ENCODE peak calls at places on chromosome 4, in five cellular contexts. Y is hippocampal formation, A is dorsolateral prefrontal cortex, B is astrocyte of the spinal cord, L is ureter. D is an unnamed sample.

GRCh38 chr4:170853422-170854021 is 763.8 kb upstream of the AADAT start:
- DNase-seq in Y (no peak), A (peak), B (peak), L (no peak), D (no peak)

GRCh38 chr4:126386512-126386911 is 1071.8 kb downstream of the FAT4 start:
- DNase-seq in Y (no peak), A (no peak), B (peak), L (no peak), D (no peak)

GRCh38 chr4:148850257-148850995 is 408.2 kb upstream of the NR3C2 start:
- DNase-seq in Y (no peak), A (no peak), B (no peak), L (no peak), D (no peak)

GRCh38 chr4:80266267-80266901 is at the start of gene FGF5:
- DNase-seq in Y (no peak), A (no peak), B (peak), L (no peak), D (no peak)

GRCh38 chr4:13640149-13640671 is 12.7 kb upstream of the BOD1L1 start:
- DNase-seq in Y (no peak), A (no peak), B (peak), L (no peak), D (no peak)

GRCh38 chr4:41204400-41204978 is 9.9 kb downstream of the APBB2 start:
- DNase-seq in Y (no peak), A (no peak), B (peak), L (no peak), D (no peak)

GRCh38 chr4:4386736-4387392 is at the start of gene NSG1:
- DNase-seq in Y (no peak), A (no peak), B (peak), L (no peak), D (peak)

GRCh38 chr4:3484057-3484973 is 21.2 kb downstream of the DOK7 start:
- DNase-seq in Y (no peak), A (no peak), B (no peak), L (peak), D (no peak)

GRCh38 chr4:98518555-98519267 is 139.7 kb downstream of the TSPAN5 start:
- DNase-seq in Y (no peak), A (no peak), B (no peak), L (no peak), D (no peak)

GRCh38 chr4:62161446-62161845 is 961.3 kb downstream of the ADGRL3 start:
- DNase-seq in Y (no peak), A (no peak), B (no peak), L (no peak), D (no peak)

GRCh38 chr4:98482847-98483806 is 175.3 kb downstream of the TSPAN5 start:
- DNase-seq in Y (no peak), A (no peak), B (peak), L (no peak), D (no peak)

GRCh38 chr4:74033721-74034120 is 4.8 kb downstream of the CXCL3 start:
- DNase-seq in Y (no peak), A (no peak), B (no peak), L (no peak), D (no peak)

GRCh38 chr4:89754531-89754930 is 82.4 kb downstream of the SNCA start:
- DNase-seq in Y (no peak), A (no peak), B (peak), L (no peak), D (no peak)

GRCh38 chr4:40848251-40848650 is 98.5 kb downstream of the NSUN7 start:
- DNase-seq in Y (no peak), A (no peak), B (no peak), L (no peak), D (no peak)

GRCh38 chr4:122632396-122633143 is 11.7 kb upstream of the IL21 start:
- DNase-seq in Y (no peak), A (no peak), B (no peak), L (no peak), D (no peak)

GRCh38 chr4:7854211-7854610 is 85.5 kb downstream of the AFAP1 start:
- DNase-seq in Y (no peak), A (no peak), B (no peak), L (no peak), D (no peak)

GRCh38 chr4:176475091-176475490 is 155.3 kb downstream of the SPCS3 start:
- DNase-seq in Y (no peak), A (no peak), B (no peak), L (no peak), D (no peak)

GRCh38 chr4:15451866-15452765 is 17.6 kb upstream of the CC2D2A start:
- DNase-seq in Y (no peak), A (no peak), B (peak), L (no peak), D (no peak)

GRCh38 chr4:145231906-145232700 is 51.7 kb upstream of the OTUD4 start:
- DNase-seq in Y (no peak), A (no peak), B (peak), L (no peak), D (no peak)

GRCh38 chr4:139606600-139607301 is 50.7 kb upstream of the SETD7 start:
- DNase-seq in Y (no peak), A (no peak), B (peak), L (no peak), D (no peak)

GRCh38 chr4:37648084-37648817 is 37.9 kb downstream of the RELL1 start:
- DNase-seq in Y (no peak), A (no peak), B (peak), L (peak), D (no peak)

GRCh38 chr4:94757192-94758140 is at the start of gene BMPR1B:
- DNase-seq in Y (no peak), A (no peak), B (peak), L (no peak), D (no peak)

GRCh38 chr4:128310266-128310697 is 22.7 kb upstream of the PGRMC2 start:
- DNase-seq in Y (no peak), A (no peak), B (no peak), L (no peak), D (no peak)

GRCh38 chr4:26094911-26095310 is 180.9 kb downstream of the SMIM20 start:
- DNase-seq in Y (no peak), A (no peak), B (no peak), L (no peak), D (no peak)

GRCh38 chr4:176357359-176358082 is 37.8 kb downstream of the SPCS3 start:
- DNase-seq in Y (no peak), A (no peak), B (no peak), L (no peak), D (no peak)

GRCh38 chr4:87853108-87853507 is 20.3 kb downstream of the MEPE start:
- DNase-seq in Y (peak), A (no peak), B (peak), L (no peak), D (no peak)

GRCh38 chr4:7890635-7891393 is 48.8 kb downstream of the AFAP1 start:
- DNase-seq in Y (no peak), A (no peak), B (peak), L (no peak), D (no peak)

GRCh38 chr4:52376107-52376704 is 282.9 kb downstream of the USP46 start:
- DNase-seq in Y (peak), A (no peak), B (peak), L (no peak), D (no peak)

GRCh38 chr4:81466841-81467671 is 4.7 kb downstream of the RASGEF1B start:
- DNase-seq in Y (peak), A (peak), B (peak), L (peak), D (peak)

GRCh38 chr4:99330648-99331047 is 9.4 kb upstream of the ADH1B start:
- DNase-seq in Y (no peak), A (no peak), B (no peak), L (no peak), D (no peak)

GRCh38 chr4:41692717-41693345 is 55.7 kb downstream of the PHOX2B start:
- DNase-seq in Y (peak), A (peak), B (peak), L (peak), D (no peak)

GRCh38 chr4:94588900-94589693 is 137.4 kb downstream of the PDLIM5 start:
- DNase-seq in Y (no peak), A (no peak), B (no peak), L (no peak), D (no peak)

D was measured in effector memory CD8-positive, alpha-beta T cell.